ENCODE peak calls at places on chromosomes 7 and 10, in five cellular contexts. One of them, this sample, is unnamed.

GRCh38 chr10:102431452-102432124 is 786 bp downstream of the CUEDC2 start:
- DNase-seq in fibroblast of the aortic adventitia: peak
- DNase-seq in GM13977: no peak
- DNase-seq in WERI-Rb-1: peak
- DNase-seq in tibial nerve: no peak
- DNase-seq in this sample: peak

GRCh38 chr7:139679731-139680594 is 97.8 kb downstream of the HIPK2 start:
- DNase-seq in tibial nerve: no peak
- DNase-seq in fibroblast of the aortic adventitia: peak
- DNase-seq in GM13977: no peak
- DNase-seq in WERI-Rb-1: no peak
- DNase-seq in this sample: no peak

GRCh38 chr10:61480226-61480625 is 27.0 kb upstream of the TMEM26 start:
- DNase-seq in WERI-Rb-1: no peak
- DNase-seq in tibial nerve: no peak
- DNase-seq in GM13977: no peak
- DNase-seq in fibroblast of the aortic adventitia: no peak
- DNase-seq in this sample: no peak

GRCh38 chr7:158374586-158374985 is 213.0 kb downstream of the PTPRN2 start:
- DNase-seq in tibial nerve: no peak
- DNase-seq in WERI-Rb-1: no peak
- DNase-seq in fibroblast of the aortic adventitia: no peak
- DNase-seq in GM13977: no peak
- DNase-seq in this sample: no peak

GRCh38 chr7:138785587-138786437 is 12.0 kb upstream of the TMEM213 start:
- DNase-seq in tibial nerve: no peak
- DNase-seq in GM13977: no peak
- DNase-seq in WERI-Rb-1: no peak
- DNase-seq in fibroblast of the aortic adventitia: peak
- DNase-seq in this sample: no peak

GRCh38 chr10:36493511-36493880 is 631.9 kb upstream of the ANKRD30A start:
- DNase-seq in WERI-Rb-1: no peak
- DNase-seq in tibial nerve: no peak
- DNase-seq in GM13977: no peak
- DNase-seq in fibroblast of the aortic adventitia: peak
- DNase-seq in this sample: no peak

GRCh38 chr7:124881981-124882380 is 47.6 kb downstream of the POT1 start:
- DNase-seq in fibroblast of the aortic adventitia: no peak
- DNase-seq in GM13977: no peak
- DNase-seq in WERI-Rb-1: no peak
- DNase-seq in tibial nerve: no peak
- DNase-seq in this sample: no peak

GRCh38 chr7:8373856-8374255 is 59.6 kb upstream of the NXPH1 start:
- DNase-seq in tibial nerve: no peak
- DNase-seq in fibroblast of the aortic adventitia: no peak
- DNase-seq in WERI-Rb-1: no peak
- DNase-seq in GM13977: no peak
- DNase-seq in this sample: no peak

GRCh38 chr10:3046941-3047621 is 20.3 kb upstream of the PFKP start:
- DNase-seq in fibroblast of the aortic adventitia: no peak
- DNase-seq in GM13977: no peak
- DNase-seq in WERI-Rb-1: no peak
- DNase-seq in tibial nerve: no peak
- DNase-seq in this sample: no peak

GRCh38 chr10:106401967-106402366 is 762.5 kb downstream of the SORCS1 start:
- DNase-seq in tibial nerve: no peak
- DNase-seq in fibroblast of the aortic adventitia: no peak
- DNase-seq in WERI-Rb-1: no peak
- DNase-seq in GM13977: no peak
- DNase-seq in this sample: no peak

GRCh38 chr10:110425684-110426293 is 71.9 kb upstream of the DUSP5 start:
- DNase-seq in GM13977: peak
- DNase-seq in WERI-Rb-1: no peak
- DNase-seq in tibial nerve: peak
- DNase-seq in fibroblast of the aortic adventitia: peak
- DNase-seq in this sample: no peak

GRCh38 chr7:2855386-2855785 is 11.3 kb upstream of the GNA12 start:
- DNase-seq in tibial nerve: no peak
- DNase-seq in fibroblast of the aortic adventitia: no peak
- DNase-seq in WERI-Rb-1: no peak
- DNase-seq in GM13977: no peak
- DNase-seq in this sample: no peak

GRCh38 chr10:90884414-90884813 is 12.6 kb downstream of the RPP30 start:
- DNase-seq in WERI-Rb-1: no peak
- DNase-seq in fibroblast of the aortic adventitia: peak
- DNase-seq in GM13977: no peak
- DNase-seq in tibial nerve: no peak
- DNase-seq in this sample: no peak

GRCh38 chr10:58773351-58773750 is 260.7 kb downstream of the BICC1 start:
- DNase-seq in WERI-Rb-1: no peak
- DNase-seq in fibroblast of the aortic adventitia: no peak
- DNase-seq in GM13977: no peak
- DNase-seq in tibial nerve: no peak
- DNase-seq in this sample: no peak

GRCh38 chr7:34133356-34133982 is 228.1 kb downstream of the BMPER start:
- DNase-seq in WERI-Rb-1: peak
- DNase-seq in GM13977: no peak
- DNase-seq in fibroblast of the aortic adventitia: peak
- DNase-seq in tibial nerve: no peak
- DNase-seq in this sample: peak

GRCh38 chr7:11191574-11192220 is 218.0 kb downstream of the PHF14 start:
- DNase-seq in tibial nerve: no peak
- DNase-seq in GM13977: no peak
- DNase-seq in WERI-Rb-1: no peak
- DNase-seq in fibroblast of the aortic adventitia: no peak
- DNase-seq in this sample: no peak

GRCh38 chr10:128526793-128527375 is 400.7 kb upstream of the MKI67 start:
- DNase-seq in tibial nerve: no peak
- DNase-seq in fibroblast of the aortic adventitia: no peak
- DNase-seq in GM13977: no peak
- DNase-seq in WERI-Rb-1: no peak
- DNase-seq in this sample: peak

GRCh38 chr7:15723840-15724239 is 37.4 kb upstream of the MEOX2 start:
- DNase-seq in WERI-Rb-1: no peak
- DNase-seq in GM13977: no peak
- DNase-seq in fibroblast of the aortic adventitia: peak
- DNase-seq in tibial nerve: no peak
- DNase-seq in this sample: no peak
- TF ChIP-seq CTCF in WERI-Rb-1: no peak
- TF ChIP-seq CTCF in GM13977: no peak
- TF ChIP-seq CTCF in fibroblast of the aortic adventitia: no peak
- TF ChIP-seq CTCF in tibial nerve: no peak
- TF ChIP-seq CTCF in this sample: no peak

GRCh38 chr10:64379898-64380297 is 858.7 kb downstream of the REEP3 start:
- DNase-seq in tibial nerve: no peak
- DNase-seq in WERI-Rb-1: peak
- DNase-seq in GM13977: no peak
- DNase-seq in fibroblast of the aortic adventitia: no peak
- DNase-seq in this sample: no peak
- TF ChIP-seq CTCF in tibial nerve: no peak
- TF ChIP-seq CTCF in WERI-Rb-1: peak
- TF ChIP-seq CTCF in GM13977: peak
- TF ChIP-seq CTCF in fibroblast of the aortic adventitia: no peak
- TF ChIP-seq CTCF in this sample: no peak

DNA sequence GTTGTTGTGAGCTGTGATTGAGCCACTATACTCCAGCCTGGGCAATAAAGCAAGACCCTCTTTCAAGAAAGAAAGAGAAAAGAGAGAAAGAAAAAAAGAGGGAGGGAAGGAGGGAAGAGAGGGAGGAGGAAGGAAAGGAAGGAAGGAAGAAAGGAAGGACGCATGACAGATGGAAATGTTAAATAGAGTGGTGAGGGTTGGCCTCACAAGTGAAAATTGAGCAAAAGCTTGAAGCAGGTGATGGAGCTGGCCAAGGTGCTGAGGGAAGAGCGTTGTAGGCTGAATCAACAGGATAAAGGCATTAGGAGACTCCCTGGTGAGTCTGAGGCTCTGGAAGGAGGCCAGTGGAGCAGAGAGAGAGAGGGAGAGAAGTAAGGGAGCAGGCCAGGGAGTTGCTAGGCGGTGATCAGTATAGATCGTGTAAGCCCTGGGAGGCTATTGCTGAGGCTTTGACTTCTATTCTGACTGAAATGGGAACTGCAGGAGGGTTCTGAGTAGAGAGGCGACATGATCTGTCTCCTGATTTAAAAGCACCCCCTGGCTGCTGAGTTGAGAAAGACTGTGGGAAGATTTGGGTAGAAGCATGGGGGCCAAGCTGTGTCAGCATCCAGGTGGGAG is 26.5 kb upstream of the TMEM248 start:
- DNase-seq in WERI-Rb-1: no peak
- DNase-seq in GM13977: no peak
- DNase-seq in fibroblast of the aortic adventitia: peak
- DNase-seq in tibial nerve: no peak
- DNase-seq in this sample: peak
- TF ChIP-seq CTCF in WERI-Rb-1: peak
- TF ChIP-seq CTCF in GM13977: peak
- TF ChIP-seq CTCF in fibroblast of the aortic adventitia: no peak
- TF ChIP-seq CTCF in tibial nerve: no peak
- TF ChIP-seq CTCF in this sample: peak

GRCh38 chr7:81501220-81501619 is 268.6 kb downstream of the HGF start:
- DNase-seq in tibial nerve: no peak
- DNase-seq in GM13977: no peak
- DNase-seq in WERI-Rb-1: no peak
- DNase-seq in fibroblast of the aortic adventitia: peak
- DNase-seq in this sample: peak
- TF ChIP-seq CTCF in tibial nerve: no peak
- TF ChIP-seq CTCF in GM13977: no peak
- TF ChIP-seq CTCF in WERI-Rb-1: no peak
- TF ChIP-seq CTCF in fibroblast of the aortic adventitia: peak
- TF ChIP-seq CTCF in this sample: peak

GRCh38 chr7:20330176-20330796 is 414 bp upstream of the ITGB8 start:
- DNase-seq in fibroblast of the aortic adventitia: peak
- DNase-seq in WERI-Rb-1: peak
- DNase-seq in tibial nerve: peak
- DNase-seq in GM13977: peak
- DNase-seq in this sample: peak
- TF ChIP-seq CTCF in fibroblast of the aortic adventitia: peak
- TF ChIP-seq CTCF in WERI-Rb-1: peak
- TF ChIP-seq CTCF in tibial nerve: peak
- TF ChIP-seq CTCF in GM13977: no peak
- TF ChIP-seq CTCF in this sample: no peak

GRCh38 chr7:92250603-92251002 is 4.8 kb downstream of the ANKIB1 start:
- DNase-seq in WERI-Rb-1: no peak
- DNase-seq in tibial nerve: no peak
- DNase-seq in GM13977: no peak
- DNase-seq in fibroblast of the aortic adventitia: no peak
- DNase-seq in this sample: no peak

GRCh38 chr7:92244803-92245486 is 769 bp downstream of the KRIT1 start:
- DNase-seq in fibroblast of the aortic adventitia: peak
- DNase-seq in WERI-Rb-1: no peak
- DNase-seq in tibial nerve: no peak
- DNase-seq in GM13977: no peak
- DNase-seq in this sample: no peak

GRCh38 chr7:92242972-92243371 is 2.7 kb downstream of the KRIT1 start:
- DNase-seq in tibial nerve: no peak
- DNase-seq in GM13977: no peak
- DNase-seq in WERI-Rb-1: no peak
- DNase-seq in fibroblast of the aortic adventitia: no peak
- DNase-seq in this sample: no peak

GRCh38 chr7:92246363-92247101 is 758 bp downstream of the ANKIB1 start:
- DNase-seq in GM13977: peak
- DNase-seq in fibroblast of the aortic adventitia: peak
- DNase-seq in WERI-Rb-1: peak
- DNase-seq in tibial nerve: no peak
- DNase-seq in this sample: peak

DNA sequence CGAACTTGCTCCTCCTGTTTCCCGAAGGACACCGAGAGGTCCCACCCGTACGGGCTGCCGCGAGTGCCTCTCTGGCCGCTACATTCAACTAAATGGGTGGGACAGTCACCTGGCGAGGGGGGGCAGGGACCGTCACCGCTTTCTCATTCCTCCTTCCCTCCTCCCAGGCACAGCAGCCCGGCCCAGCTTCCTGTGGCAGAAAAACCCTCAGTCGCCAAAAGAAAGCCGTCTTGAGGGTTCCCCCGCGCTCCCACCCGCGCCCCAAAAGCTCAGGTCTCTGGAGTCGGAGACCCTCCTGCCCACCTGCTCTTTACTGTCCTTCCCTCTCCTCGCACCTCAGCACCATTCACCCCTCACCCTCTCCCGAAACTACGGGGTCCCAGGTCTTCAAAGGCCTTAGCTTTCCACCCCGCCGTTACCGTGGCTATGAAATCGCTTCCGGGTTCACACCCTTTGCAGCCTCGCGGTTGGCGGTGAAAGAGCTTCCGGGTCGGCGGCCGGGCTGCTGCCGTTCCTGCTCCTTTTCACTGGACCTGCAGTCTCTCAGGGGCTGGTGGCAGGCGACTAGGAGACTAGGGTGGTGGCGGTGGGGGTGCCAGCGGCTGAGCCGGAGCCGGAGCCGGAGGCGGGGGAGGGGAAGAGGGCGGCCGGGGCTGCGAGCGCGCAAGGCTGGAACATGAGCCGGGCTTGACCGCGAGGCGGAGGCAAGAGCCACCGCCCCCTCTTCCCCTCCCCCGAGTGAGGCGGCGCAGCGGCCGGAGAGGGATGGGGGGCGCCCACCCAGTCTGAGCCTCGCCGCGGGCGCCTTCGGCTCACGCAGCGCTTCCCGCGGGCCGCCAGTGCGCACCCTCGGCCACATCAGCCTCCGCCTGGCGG is at the start of the genes ANKIB1 and KRIT1:
- DNase-seq in GM13977: peak
- DNase-seq in tibial nerve: peak
- DNase-seq in fibroblast of the aortic adventitia: peak
- DNase-seq in WERI-Rb-1: peak
- DNase-seq in this sample: peak
- TF ChIP-seq CTCF in GM13977: peak
- TF ChIP-seq CTCF in tibial nerve: peak
- TF ChIP-seq CTCF in fibroblast of the aortic adventitia: peak
- TF ChIP-seq CTCF in WERI-Rb-1: peak
- TF ChIP-seq CTCF in this sample: no peak

DNA sequence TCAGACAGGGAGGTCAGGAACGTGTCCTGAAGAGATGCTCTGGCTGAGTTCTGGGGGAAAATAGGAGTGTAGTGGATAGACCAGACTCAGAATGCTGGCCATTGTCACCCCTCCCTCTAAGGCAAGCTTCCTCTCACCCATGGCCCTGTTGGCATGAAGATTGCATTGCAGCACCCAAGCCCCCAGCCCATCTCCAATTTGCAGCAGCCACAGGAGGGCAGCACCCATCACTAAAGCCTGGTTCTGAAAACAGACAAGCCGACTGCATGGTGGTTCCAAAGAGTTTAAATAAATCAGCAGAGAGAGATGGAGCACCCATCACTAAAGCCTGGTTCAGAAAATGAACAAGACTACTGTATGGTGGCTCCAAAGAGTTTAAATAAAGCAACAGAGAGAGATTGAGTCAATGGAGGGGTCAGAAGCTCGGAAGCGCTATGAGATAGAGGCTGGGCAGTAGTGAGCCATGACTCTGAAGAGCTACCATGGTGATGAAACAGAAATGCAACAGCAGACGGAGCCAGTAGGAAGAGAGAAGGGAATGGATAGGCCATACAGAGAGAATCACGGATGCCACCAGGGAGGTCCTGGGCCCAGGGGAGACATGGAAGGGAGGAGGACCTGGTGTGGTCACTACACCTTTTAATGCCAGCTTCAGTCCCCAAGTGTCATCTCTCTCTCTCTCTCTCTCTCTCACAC is 237.9 kb upstream of the MYO3A start:
- DNase-seq in WERI-Rb-1: peak
- DNase-seq in tibial nerve: no peak
- DNase-seq in fibroblast of the aortic adventitia: no peak
- DNase-seq in GM13977: no peak
- DNase-seq in this sample: no peak
- TF ChIP-seq CTCF in WERI-Rb-1: peak
- TF ChIP-seq CTCF in tibial nerve: no peak
- TF ChIP-seq CTCF in fibroblast of the aortic adventitia: no peak
- TF ChIP-seq CTCF in GM13977: no peak
- TF ChIP-seq CTCF in this sample: peak

This sample was measured in A673.